ENCODE peak calls at places on chromosomes 4 and X, in seven cellular contexts. R is NB4, K is spleen, Z is IMR-90, X is prostate gland, Y is uterus, H is HCT116. O is an unnamed sample.

GRCh38 chr4:147954850-147955249 is 223.0 kb downstream of the ARHGAP10 start:
- DNase-seq in R (no peak), K (no peak), Z (peak; percentile 70), X (no peak), Y (no peak), H (no peak), O (no peak)

GRCh38 chr4:26891867-26892266 is 31.2 kb downstream of the STIM2 start:
- DNase-seq in R (no peak), K (no peak), Z (no peak), X (no peak), Y (no peak), H (no peak), O (no peak)

GRCh38 chrX:26442340-26442739 is 226.4 kb downstream of the MAGEB5 start:
- DNase-seq in R (peak; percentile 23), K (no peak), Z (peak; percentile 26), X (no peak), Y (no peak), H (peak; percentile 2), O (no peak)

GRCh38 chr4:55382515-55383003 is 13.2 kb upstream of the TMEM165 start:
- DNase-seq in R (no peak), K (no peak), Z (no peak), X (no peak), Y (no peak), H (no peak), O (no peak)

GRCh38 chr4:80201326-80202151 is 4.2 kb downstream of the PRDM8 start:
- DNase-seq in R (peak; percentile 93), K (no peak), Z (peak; percentile 89), X (no peak), Y (peak; percentile 70), H (no peak), O (no peak)

GRCh38 chr4:33060873-33061542 is 2340.8 kb downstream of the PCDH7 start:
- DNase-seq in R (peak; percentile 67), K (no peak), Z (peak; percentile 28), X (no peak), Y (no peak), H (peak; percentile 68), O (no peak)

GRCh38 chr4:39976141-39976944 is 1.4 kb downstream of the PDS5A start:
- DNase-seq in R (peak; percentile 93), K (peak; percentile 90), Z (peak; percentile 82), X (peak; percentile 74), Y (peak; percentile 71), H (peak; percentile 76), O (peak; percentile 39)

GRCh38 chr4:156128616-156129015 is 174.9 kb upstream of the CTSO start:
- DNase-seq in R (no peak), K (no peak), Z (no peak), X (no peak), Y (no peak), H (no peak), O (no peak)

GRCh38 chr4:162075691-162076090 is 88.1 kb downstream of the FSTL5 start:
- DNase-seq in R (no peak), K (no peak), Z (no peak), X (no peak), Y (no peak), H (no peak), O (no peak)

GRCh38 chr4:28822163-28822562 is 1898.0 kb upstream of the PCDH7 start:
- DNase-seq in R (no peak), K (no peak), Z (peak; percentile 19), X (no peak), Y (no peak), H (no peak), O (no peak)

GRCh38 chrX:129996120-129996519 is 13.7 kb downstream of the BCORL1 start:
- DNase-seq in R (peak; percentile 74), K (no peak), Z (peak; percentile 16), X (no peak), Y (peak; percentile 33), H (no peak), O (peak; percentile 70)

GRCh38 chrX:39361736-39362135 is 560.5 kb downstream of the MID1IP1 start:
- DNase-seq in R (no peak), K (no peak), Z (no peak), X (no peak), Y (no peak), H (no peak), O (no peak)

GRCh38 chr4:2135083-2135482 is 76.0 kb downstream of the NAT8L start:
- DNase-seq in R (peak; percentile 62), K (no peak), Z (peak; percentile 49), X (no peak), Y (no peak), H (no peak), O (no peak)

GRCh38 chr4:108774809-108775530 is 12.1 kb upstream of the ETNPPL start:
- DNase-seq in R (no peak), K (no peak), Z (no peak), X (peak; percentile 72), Y (no peak), H (peak; percentile 3), O (no peak)

GRCh38 chr4:44660396-44660795 is 9.0 kb upstream of the YIPF7 start:
- DNase-seq in R (no peak), K (no peak), Z (no peak), X (no peak), Y (no peak), H (no peak), O (no peak)

GRCh38 chr4:69133993-69134392 is 37.7 kb downstream of the UGT2B7 start:
- DNase-seq in R (no peak), K (no peak), Z (no peak), X (no peak), Y (no peak), H (no peak), O (no peak)

GRCh38 chr4:175671491-175671934 is 140.6 kb downstream of the GPM6A start:
- DNase-seq in R (no peak), K (no peak), Z (no peak), X (no peak), Y (no peak), H (no peak), O (no peak)

GRCh38 chrX:45743906-45744625 is 543.4 kb upstream of the DIPK2B start:
- DNase-seq in R (no peak), K (no peak), Z (no peak), X (no peak), Y (no peak), H (no peak), O (no peak)

GRCh38 chr4:72767903-72768817 is 199.1 kb upstream of the ADAMTS3 start:
- DNase-seq in R (no peak), K (no peak), Z (peak; percentile 38), X (no peak), Y (no peak), H (no peak), O (peak; percentile 2)

GRCh38 chr4:55079451-55080173 is 45.8 kb downstream of the KDR start:
- DNase-seq in R (no peak), K (no peak), Z (no peak), X (peak; percentile 17), Y (no peak), H (no peak), O (no peak)

GRCh38 chr4:127505203-127505602 is 127.6 kb upstream of the INTU start:
- DNase-seq in R (no peak), K (no peak), Z (peak; percentile 84), X (no peak), Y (no peak), H (no peak), O (no peak)

GRCh38 chrX:40197071-40197470 is 99.3 kb upstream of the BCOR start:
- DNase-seq in R (no peak), K (no peak), Z (no peak), X (no peak), Y (no peak), H (no peak), O (no peak)

GRCh38 chr4:2935762-2936743 is 27.2 kb downstream of the NOP14 start:
- DNase-seq in R (peak; percentile 80), K (peak; percentile 69), Z (no peak), X (no peak), Y (no peak), H (peak; percentile 69), O (peak; percentile 68)

GRCh38 chr4:188665466-188665865 is 526.2 kb downstream of the TRIML1 start:
- DNase-seq in R (no peak), K (no peak), Z (no peak), X (no peak), Y (no peak), H (no peak), O (no peak)

GRCh38 chrX:122565952-122566351 is 618.1 kb upstream of the GRIA3 start:
- DNase-seq in R (no peak), K (no peak), Z (peak; percentile 90), X (no peak), Y (no peak), H (peak; percentile 7), O (peak; percentile 9)

GRCh38 chr4:175705407-175705806 is 106.7 kb downstream of the GPM6A start:
- DNase-seq in R (no peak), K (no peak), Z (no peak), X (no peak), Y (no peak), H (no peak), O (no peak)

GRCh38 chr4:158411180-158411721 is 110.4 kb upstream of the RXFP1 start:
- DNase-seq in R (no peak), K (no peak), Z (no peak), X (no peak), Y (no peak), H (no peak), O (no peak)

GRCh38 chrX:48726596-48726995 is 30.1 kb downstream of the SUV39H1 start:
- DNase-seq in R (no peak), K (no peak), Z (no peak), X (no peak), Y (no peak), H (no peak), O (no peak)

GRCh38 chrX:56550667-56551066 is 12.8 kb upstream of the UBQLN2 start:
- DNase-seq in R (no peak), K (no peak), Z (no peak), X (no peak), Y (no peak), H (no peak), O (no peak)

GRCh38 chrX:71053217-71053621 is 14.9 kb downstream of the SNX12 start:
- DNase-seq in R (no peak), K (no peak), Z (no peak), X (no peak), Y (no peak), H (no peak), O (no peak)
- TF ChIP-seq POLR2A in R (no peak), K (no peak), Z (no peak), X (no peak), Y (no peak), H (no peak), O (no peak)

DNA sequence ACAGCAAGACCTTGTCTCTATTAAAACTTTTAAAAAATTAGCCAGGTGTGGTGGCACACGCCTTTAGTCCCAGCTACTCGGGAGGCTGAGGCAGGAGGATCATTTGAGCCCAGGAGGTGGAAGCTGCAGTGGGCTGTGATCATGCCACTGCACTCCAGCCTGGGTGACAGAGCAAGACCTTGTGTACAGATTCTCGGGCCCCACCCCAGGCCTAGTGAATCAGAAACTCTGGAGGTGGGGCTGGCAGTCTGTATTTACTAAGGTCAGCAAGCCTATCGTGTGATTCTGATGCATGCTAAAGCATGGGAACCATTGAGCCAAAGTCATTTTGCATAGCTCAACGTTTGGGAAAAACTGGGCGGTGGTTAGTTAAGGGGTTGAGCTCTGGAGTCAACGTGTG is 3.5 kb downstream of the S100G start:
- DNase-seq in R (no peak), K (no peak), Z (no peak), X (no peak), Y (no peak), H (no peak), O (no peak)
- TF ChIP-seq POLR2A in R (no peak), K (no peak), Z (no peak), X (no peak), Y (no peak), H (no peak), O (no peak)

GRCh38 chrX:31421441-31421840 is 349.6 kb upstream of the FTHL17 start:
- DNase-seq in R (no peak), K (no peak), Z (no peak), X (no peak), Y (no peak), H (no peak), O (no peak)
- TF ChIP-seq POLR2A in R (no peak), K (no peak), Z (no peak), X (no peak), Y (no peak), H (no peak), O (no peak)

GRCh38 chrX:24242649-24243556 is 71.0 kb downstream of the SUPT20HL2 start:
- DNase-seq in R (peak; percentile 6), K (no peak), Z (peak; percentile 63), X (peak; percentile 4), Y (peak; percentile 63), H (no peak), O (no peak)
- TF ChIP-seq POLR2A in R (no peak), K (no peak), Z (no peak), X (no peak), Y (no peak), H (no peak), O (no peak)

O was measured in H54.